ENCODE peak calls at places on chromosomes 12 and 14, in nine cellular contexts. A, J, D, M, Z, N, U, O and C are unnamed samples.
A peak's percentile ranks its signal among the peaks of the same experiment; 100 is the strongest.

GRCh38 chr12:92921877-92922276 is 7.2 kb downstream of the EEA1 start:
- DNase-seq in M (no peak), Z (no peak), A (peak; percentile 19), D (no peak), J (no peak), O (no peak), U (no peak), N (no peak), C (no peak)

GRCh38 chr12:101696477-101697196 is 803 bp upstream of the CHPT1 start:
- DNase-seq in J (peak; percentile 68), A (peak; percentile 9), U (peak; percentile 77), Z (no peak), M (peak; percentile 34), N (peak; percentile 18), D (no peak), O (no peak), C (peak; percentile 88)

GRCh38 chr14:66944872-66945271 is 244.4 kb upstream of the GARIN2 start:
- DNase-seq in U (no peak), N (peak; percentile 54), O (no peak), M (no peak), Z (no peak), D (no peak), A (peak; percentile 5), J (no peak), C (peak; percentile 19)

GRCh38 chr12:14893471-14894250 is 8.0 kb upstream of the MGP start:
- DNase-seq in N (peak; percentile 73), J (no peak), D (no peak), Z (no peak), O (no peak), A (no peak), M (no peak), U (no peak), C (no peak)

GRCh38 chr12:12201274-12201758 is 65.5 kb downstream of the LRP6 start:
- DNase-seq in M (no peak), D (no peak), U (no peak), A (no peak), J (no peak), O (no peak), Z (no peak), N (peak; percentile 46), C (no peak)

GRCh38 chr14:89108608-89109007 is 284.2 kb downstream of the TTC8 start:
- DNase-seq in J (no peak), D (no peak), U (no peak), O (no peak), M (no peak), N (no peak), A (no peak), Z (no peak), C (no peak)

GRCh38 chr14:50308363-50308762 is 3.7 kb downstream of the L2HGDH start:
- DNase-seq in M (no peak), U (no peak), Z (no peak), J (no peak), A (no peak), D (no peak), O (no peak), N (no peak), C (peak; percentile 40)

GRCh38 chr12:71627438-71628002 is 36.1 kb downstream of the ZFC3H1 start:
- DNase-seq in A (no peak), O (no peak), N (no peak), D (no peak), J (no peak), U (no peak), Z (no peak), M (no peak), C (no peak)

GRCh38 chr12:121740847-121741246 is 28.3 kb downstream of the TMEM120B start:
- DNase-seq in N (no peak), M (no peak), D (no peak), A (no peak), J (no peak), U (no peak), O (no peak), Z (no peak), C (no peak)

GRCh38 chr14:31229638-31230229 is 22.1 kb upstream of the HECTD1 start:
- DNase-seq in U (no peak), M (peak; percentile 87), A (no peak), J (peak; percentile 99), D (peak; percentile 88), N (peak; percentile 99), O (no peak), Z (no peak), C (peak; percentile 100)

GRCh38 chr14:65622703-65623102 is 210.2 kb downstream of the FUT8 start:
- DNase-seq in A (no peak), J (no peak), D (no peak), O (no peak), N (no peak), M (no peak), U (no peak), Z (no peak), C (no peak)